ENCODE peak calls at places on chromosomes 3 and 15, in nine cellular contexts. One of them, this sample, is unnamed.

GRCh38 chr3:42014949-42015533 is 53.1 kb upstream of the ULK4 start:
- DNase-seq in B cell: peak
- DNase-seq in T-helper 17 cell: no peak
- DNase-seq in psoas muscle: peak
- DNase-seq in NCI-H2081: peak
- DNase-seq in adrenal gland: no peak
- DNase-seq in M059J: no peak
- DNase-seq in AG08396: peak
- DNase-seq in CD4-positive, alpha-beta memory T cell: no peak
- DNase-seq in this sample: no peak

GRCh38 chr3:184771158-184771730 is 40.7 kb upstream of the VPS8 start:
- DNase-seq in AG08396: no peak
- DNase-seq in M059J: no peak
- DNase-seq in B cell: no peak
- DNase-seq in psoas muscle: no peak
- DNase-seq in CD4-positive, alpha-beta memory T cell: no peak
- DNase-seq in NCI-H2081: no peak
- DNase-seq in adrenal gland: no peak
- DNase-seq in T-helper 17 cell: no peak
- DNase-seq in this sample: no peak

GRCh38 chr3:10322355-10322715 is 1.4 kb upstream of the SEC13 start:
- DNase-seq in psoas muscle: no peak
- DNase-seq in adrenal gland: no peak
- DNase-seq in NCI-H2081: peak
- DNase-seq in AG08396: no peak
- DNase-seq in B cell: peak
- DNase-seq in M059J: no peak
- DNase-seq in CD4-positive, alpha-beta memory T cell: no peak
- DNase-seq in T-helper 17 cell: no peak
- DNase-seq in this sample: no peak

GRCh38 chr3:69433016-69433937 is 47.4 kb upstream of the FRMD4B start:
- DNase-seq in adrenal gland: no peak
- DNase-seq in B cell: peak
- DNase-seq in T-helper 17 cell: no peak
- DNase-seq in M059J: no peak
- DNase-seq in psoas muscle: no peak
- DNase-seq in CD4-positive, alpha-beta memory T cell: no peak
- DNase-seq in NCI-H2081: no peak
- DNase-seq in AG08396: no peak
- DNase-seq in this sample: no peak

GRCh38 chr3:34260266-34260990 is 462.0 kb downstream of the PDCD6IP start:
- DNase-seq in M059J: peak
- DNase-seq in psoas muscle: peak
- DNase-seq in CD4-positive, alpha-beta memory T cell: no peak
- DNase-seq in adrenal gland: peak
- DNase-seq in AG08396: peak
- DNase-seq in NCI-H2081: peak
- DNase-seq in T-helper 17 cell: no peak
- DNase-seq in B cell: peak
- DNase-seq in this sample: peak

GRCh38 chr15:36156855-36157521 is 422.4 kb upstream of the CDIN1 start:
- DNase-seq in NCI-H2081: no peak
- DNase-seq in CD4-positive, alpha-beta memory T cell: no peak
- DNase-seq in T-helper 17 cell: no peak
- DNase-seq in M059J: peak
- DNase-seq in psoas muscle: peak
- DNase-seq in adrenal gland: no peak
- DNase-seq in AG08396: peak
- DNase-seq in B cell: no peak
- DNase-seq in this sample: no peak

GRCh38 chr15:67165653-67166260 is 88.7 kb downstream of the AAGAB start:
- DNase-seq in B cell: no peak
- DNase-seq in T-helper 17 cell: no peak
- DNase-seq in AG08396: no peak
- DNase-seq in M059J: peak
- DNase-seq in adrenal gland: no peak
- DNase-seq in CD4-positive, alpha-beta memory T cell: no peak
- DNase-seq in NCI-H2081: no peak
- DNase-seq in psoas muscle: no peak
- DNase-seq in this sample: no peak

GRCh38 chr3:177928156-177928555 is 608.1 kb upstream of the KCNMB2 start:
- DNase-seq in psoas muscle: no peak
- DNase-seq in CD4-positive, alpha-beta memory T cell: no peak
- DNase-seq in NCI-H2081: peak
- DNase-seq in M059J: peak
- DNase-seq in adrenal gland: no peak
- DNase-seq in B cell: no peak
- DNase-seq in T-helper 17 cell: no peak
- DNase-seq in AG08396: peak
- DNase-seq in this sample: no peak

GRCh38 chr15:31508656-31509055 is 182.0 kb downstream of the KLF13 start:
- DNase-seq in T-helper 17 cell: no peak
- DNase-seq in M059J: no peak
- DNase-seq in CD4-positive, alpha-beta memory T cell: no peak
- DNase-seq in NCI-H2081: no peak
- DNase-seq in AG08396: no peak
- DNase-seq in psoas muscle: no peak
- DNase-seq in adrenal gland: no peak
- DNase-seq in B cell: no peak
- DNase-seq in this sample: no peak

GRCh38 chr3:46845860-46846623 is 17.2 kb downstream of the MYL3 start:
- DNase-seq in B cell: peak
- DNase-seq in AG08396: peak
- DNase-seq in psoas muscle: peak
- DNase-seq in adrenal gland: peak
- DNase-seq in NCI-H2081: no peak
- DNase-seq in M059J: peak
- DNase-seq in T-helper 17 cell: peak
- DNase-seq in CD4-positive, alpha-beta memory T cell: peak
- DNase-seq in this sample: peak

GRCh38 chr15:82858932-82859331 is 49.5 kb downstream of the WHAMM start:
- DNase-seq in B cell: no peak
- DNase-seq in CD4-positive, alpha-beta memory T cell: no peak
- DNase-seq in M059J: no peak
- DNase-seq in psoas muscle: no peak
- DNase-seq in NCI-H2081: no peak
- DNase-seq in adrenal gland: no peak
- DNase-seq in AG08396: no peak
- DNase-seq in T-helper 17 cell: no peak
- DNase-seq in this sample: no peak

GRCh38 chr15:95175914-95176658 is 944.7 kb downstream of the MCTP2 start:
- DNase-seq in M059J: no peak
- DNase-seq in B cell: no peak
- DNase-seq in AG08396: no peak
- DNase-seq in psoas muscle: no peak
- DNase-seq in T-helper 17 cell: no peak
- DNase-seq in adrenal gland: no peak
- DNase-seq in CD4-positive, alpha-beta memory T cell: no peak
- DNase-seq in NCI-H2081: no peak
- DNase-seq in this sample: no peak

GRCh38 chr3:184354121-184354728 is 7.2 kb downstream of the CLCN2 start:
- DNase-seq in adrenal gland: no peak
- DNase-seq in B cell: peak
- DNase-seq in AG08396: peak
- DNase-seq in CD4-positive, alpha-beta memory T cell: peak
- DNase-seq in T-helper 17 cell: peak
- DNase-seq in NCI-H2081: peak
- DNase-seq in M059J: no peak
- DNase-seq in psoas muscle: peak
- DNase-seq in this sample: peak

GRCh38 chr3:132228923-132229322 is 88.3 kb upstream of the ACP3 start:
- DNase-seq in T-helper 17 cell: no peak
- DNase-seq in NCI-H2081: no peak
- DNase-seq in M059J: no peak
- DNase-seq in CD4-positive, alpha-beta memory T cell: no peak
- DNase-seq in B cell: no peak
- DNase-seq in psoas muscle: no peak
- DNase-seq in AG08396: no peak
- DNase-seq in adrenal gland: no peak
- DNase-seq in this sample: peak